ENCODE peak calls at places on chromosomes 1 and 21, in five cellular contexts. H, Z, A, D and C are unnamed samples.

GRCh38 chr1:202251424-202252256 is 58.0 kb downstream of the LGR6 start:
- DNase-seq in D (no peak), Z (no peak), A (no peak), H (no peak), C (no peak)

GRCh38 chr21:16406355-16406754 is 676.6 kb downstream of the USP25 start:
- DNase-seq in Z (no peak), H (no peak), A (no peak), D (no peak), C (no peak)

GRCh38 chr1:230056098-230056497 is 10.9 kb upstream of the GALNT2 start:
- DNase-seq in A (no peak), D (no peak), H (no peak), Z (no peak), C (no peak)

GRCh38 chr1:47561523-47562007 is 123.7 kb downstream of the FOXD2 start:
- DNase-seq in Z (no peak), A (no peak), D (no peak), H (no peak), C (no peak)

GRCh38 chr21:35882791-35883240 is 177.5 kb downstream of the SETD4 start:
- DNase-seq in D (no peak), H (no peak), A (no peak), Z (peak), C (peak)

GRCh38 chr1:53145619-53145941 is 3.1 kb upstream of the SLC1A7 start:
- DNase-seq in Z (no peak), H (no peak), D (no peak), A (no peak), C (no peak)

GRCh38 chr21:38166214-38166547 is 90.6 kb upstream of the KCNJ15 start:
- DNase-seq in A (no peak), H (no peak), Z (no peak), D (no peak), C (no peak)

GRCh38 chr1:54653036-54653435 is 11.4 kb downstream of the MROH7 start:
- DNase-seq in A (no peak), H (no peak), D (no peak), Z (peak), C (no peak)

GRCh38 chr21:33202464-33203363 is 27.0 kb upstream of the IFNAR2 start:
- DNase-seq in D (no peak), H (no peak), Z (no peak), A (no peak), C (no peak)

GRCh38 chr1:219416598-219417238 is 196.2 kb downstream of the ZC3H11B start:
- DNase-seq in A (no peak), Z (peak), H (no peak), D (peak), C (peak)

GRCh38 chr1:7590426-7590790 is 180.7 kb upstream of the VAMP3 start:
- DNase-seq in A (no peak), D (no peak), Z (no peak), H (no peak), C (no peak)

GRCh38 chr1:82099170-82099569 is 298.4 kb downstream of the ADGRL2 start:
- DNase-seq in A (no peak), H (no peak), Z (no peak), D (no peak), C (peak)

GRCh38 chr1:32933742-32934322 is 30.8 kb downstream of the RNF19B start:
- DNase-seq in D (no peak), H (no peak), A (no peak), Z (peak), C (peak)

GRCh38 chr1:96782861-96783260 is 61.3 kb downstream of the PTBP2 start:
- DNase-seq in H (no peak), D (no peak), A (no peak), Z (peak), C (peak)

GRCh38 chr1:233241782-233242181 is 53.7 kb downstream of the PCNX2 start:
- DNase-seq in Z (no peak), D (no peak), A (no peak), H (no peak), C (no peak)

GRCh38 chr21:33076600-33077329 is 6.8 kb downstream of the OLIG1 start:
- DNase-seq in D (no peak), A (no peak), Z (no peak), H (no peak), C (no peak)

GRCh38 chr1:152654110-152654509 is 9.1 kb upstream of the LCE2D start:
- DNase-seq in Z (peak), D (peak), A (peak), H (peak), C (peak)

GRCh38 chr1:169949139-169949538 is 55.4 kb upstream of the SCYL3 start:
- DNase-seq in A (no peak), D (no peak), Z (peak), H (no peak), C (peak)

GRCh38 chr1:65979145-65979544 is 186.4 kb downstream of the PDE4B start:
- DNase-seq in D (peak), H (no peak), Z (peak), A (no peak), C (peak)

GRCh38 chr21:15058718-15059316 is 6.0 kb downstream of the NRIP1 start:
- DNase-seq in A (no peak), Z (peak), H (no peak), D (no peak), C (peak)

GRCh38 chr1:153548722-153549695 is at the start of gene S100A3:
- DNase-seq in H (no peak), A (no peak), D (peak), Z (peak), C (peak)

GRCh38 chr1:21932127-21932526 is 5.0 kb downstream of the HSPG2 start:
- DNase-seq in H (no peak), D (no peak), Z (peak), A (no peak), C (peak)

GRCh38 chr1:97204468-97204867 is 482.9 kb downstream of the PTBP2 start:
- DNase-seq in D (no peak), A (no peak), H (no peak), Z (peak), C (peak)

GRCh38 chr1:187877220-187877619 is 1048.5 kb downstream of the PLA2G4A start:
- DNase-seq in Z (no peak), H (no peak), D (no peak), A (no peak), C (no peak)

GRCh38 chr1:25525360-25525688 is 18.1 kb upstream of the LDLRAP1 start:
- DNase-seq in A (no peak), D (no peak), Z (no peak), H (no peak), C (no peak)

GRCh38 chr1:180533571-180533987 is 25.2 kb upstream of the OVAAL start:
- DNase-seq in D (peak), Z (peak), H (peak), A (peak), C (peak)

GRCh38 chr1:119347858-119348257 is 20.7 kb upstream of the HAO2 start:
- DNase-seq in Z (no peak), A (peak), H (no peak), D (no peak), C (no peak)